ENCODE peak calls at places on chromosomes 4 and X, in four cellular contexts. M is activated CD8-positive, alpha-beta T cell treated with anti-CD3 and anti-CD28 coated beads for 36 hours; A is GM23338; N is astrocyte of the spinal cord. X is an unnamed sample.

GRCh38 chrX:118495958-118496762 is 545 bp downstream of the DOCK11 start:
- DNase-seq in M (peak; percentile 86), A (peak; percentile 42), N (peak; percentile 10), X (peak; percentile 52)

GRCh38 chr4:155399974-155400697 is 23.4 kb upstream of the MAP9 start:
- DNase-seq in M (no peak), A (no peak), N (no peak), X (no peak)

GRCh38 chr4:1512738-1513660 is 106.8 kb upstream of the NKX1-1 start:
- DNase-seq in M (peak; percentile 58), A (peak; percentile 85), N (no peak), X (no peak)

GRCh38 chrX:47815901-47816845 is 20.5 kb upstream of the ZNF81 start:
- DNase-seq in M (no peak), A (peak; percentile 62), N (no peak), X (no peak)

GRCh38 chr4:67035986-67036385 is 509.3 kb downstream of the CENPC start:
- DNase-seq in M (no peak), A (no peak), N (peak; percentile 50), X (no peak)

GRCh38 chr4:145538636-145539035 is 57.0 kb downstream of the SMAD1 start:
- DNase-seq in M (no peak), A (no peak), N (no peak), X (no peak)

GRCh38 chrX:94051926-94052325 is 377.9 kb downstream of the FAM133A start:
- DNase-seq in M (no peak), A (peak; percentile 54), N (no peak), X (no peak)

GRCh38 chrX:130024127-130024526 is 41.7 kb downstream of the BCORL1 start:
- DNase-seq in M (peak; percentile 89), A (peak; percentile 90), N (peak; percentile 25), X (peak; percentile 89)

GRCh38 chr4:166875821-166876220 is 358.5 kb downstream of the SPOCK3 start:
- DNase-seq in M (no peak), A (peak; percentile 27), N (no peak), X (no peak)

GRCh38 chr4:177375971-177376370 is 66.3 kb downstream of the AGA start:
- DNase-seq in M (no peak), A (peak; percentile 34), N (peak; percentile 28), X (no peak)

GRCh38 chr4:177381762-177382310 is 60.4 kb downstream of the AGA start:
- DNase-seq in M (no peak), A (no peak), N (no peak), X (no peak)

GRCh38 chr4:177384856-177385396 is 57.3 kb downstream of the AGA start:
- DNase-seq in M (no peak), A (no peak), N (no peak), X (no peak)

GRCh38 chr4:177385576-177386320 is 56.5 kb downstream of the AGA start:
- DNase-seq in M (no peak), A (no peak), N (no peak), X (no peak)

DNA sequence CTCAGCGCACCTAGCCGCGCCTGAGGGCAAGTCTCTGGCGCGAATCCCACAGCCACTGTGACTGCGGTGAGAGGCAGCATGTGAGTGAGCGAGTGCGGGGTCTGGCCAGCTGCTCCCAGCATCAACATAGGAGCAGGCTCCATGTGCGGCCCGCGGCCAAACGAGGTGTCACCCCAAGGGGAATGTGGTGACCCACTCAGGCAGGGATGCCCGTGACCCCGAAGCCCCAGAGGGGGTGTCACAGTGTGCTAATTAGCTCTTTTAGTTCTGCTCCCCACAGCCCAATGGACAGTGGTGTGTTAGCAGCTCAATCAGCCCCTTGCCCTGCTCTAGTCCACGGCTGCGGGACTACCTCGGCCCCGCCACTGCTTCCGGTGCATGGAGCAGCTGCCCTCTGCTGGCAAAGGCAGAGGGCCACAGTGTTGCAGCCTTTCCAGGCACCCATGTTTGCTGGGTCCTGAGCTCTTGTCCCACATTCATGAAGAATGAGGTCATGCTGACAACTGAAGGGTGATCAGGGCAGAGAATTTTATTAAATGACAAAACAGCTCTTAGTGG is 61.4 kb downstream of the AGA start:
- DNase-seq in M (peak; percentile 15), A (peak; percentile 75), N (no peak), X (no peak)
- TF ChIP-seq CTCF in M (no peak), A (peak; percentile 64), N (no peak), X (peak; percentile 23)

GRCh38 chrX:153968754-153969124 is 2.9 kb downstream of the HCFC1 start:
- DNase-seq in M (peak; percentile 58), A (peak; percentile 22), N (peak; percentile 16), X (no peak)
- TF ChIP-seq CTCF in M (no peak), A (no peak), N (no peak), X (peak; percentile 20)

GRCh38 chrX:49188468-49189076 is 2.4 kb upstream of the PRICKLE3 start:
- DNase-seq in M (no peak), A (no peak), N (no peak), X (no peak)

GRCh38 chrX:49193542-49193964 is 6.4 kb downstream of the SYP start:
- DNase-seq in M (peak; percentile 43), A (no peak), N (no peak), X (no peak)

GRCh38 chrX:49191033-49191871 is 5.1 kb upstream of the PRICKLE3 start:
- DNase-seq in M (peak; percentile 88), A (peak; percentile 96), N (peak; percentile 99), X (peak; percentile 87)

GRCh38 chrX:49190783-49191032 is 4.5 kb upstream of the PRICKLE3 start:
- DNase-seq in M (no peak), A (no peak), N (no peak), X (no peak)

DNA sequence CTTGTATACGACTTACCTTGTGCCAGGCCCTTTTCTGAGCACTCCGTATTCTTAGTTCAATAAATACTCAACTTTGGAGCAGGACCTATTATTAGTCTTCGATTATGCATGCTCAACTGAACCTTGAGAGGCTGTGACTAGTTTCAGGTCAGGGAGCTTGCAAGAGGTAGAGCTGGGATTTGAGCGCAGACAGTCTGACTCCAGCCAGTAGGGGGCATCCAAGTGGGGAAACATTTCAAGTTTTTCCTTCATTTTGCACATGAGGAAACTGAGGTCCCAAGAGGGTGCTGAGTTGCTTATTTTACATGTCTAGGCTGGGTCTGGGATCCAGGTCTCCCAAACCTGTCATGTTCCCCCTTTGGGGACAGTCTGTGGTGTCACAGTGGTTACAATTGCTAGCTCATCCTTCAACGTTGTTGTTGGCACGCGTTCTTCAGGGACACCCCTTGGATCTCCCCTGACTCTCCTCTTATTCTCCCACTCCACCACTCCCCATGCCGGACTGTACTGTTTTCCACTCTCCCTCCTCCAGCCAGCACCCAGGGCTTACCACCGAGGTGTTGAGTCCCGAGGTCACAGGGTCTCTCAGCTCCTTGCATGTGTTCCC is 6.7 kb upstream of the PRICKLE3 start:
- DNase-seq in M (peak; percentile 57), A (peak; percentile 67), N (peak; percentile 12), X (no peak)
- TF ChIP-seq CTCF in M (peak; percentile 50), A (peak; percentile 63), N (peak; percentile 66), X (peak; percentile 51)

GRCh38 chrX:141183000-141183399 is 6.1 kb upstream of the LDOC1 start:
- DNase-seq in M (no peak), A (peak; percentile 13), N (no peak), X (no peak)
- TF ChIP-seq CTCF in M (no peak), A (peak; percentile 21), N (no peak), X (no peak)

DNA sequence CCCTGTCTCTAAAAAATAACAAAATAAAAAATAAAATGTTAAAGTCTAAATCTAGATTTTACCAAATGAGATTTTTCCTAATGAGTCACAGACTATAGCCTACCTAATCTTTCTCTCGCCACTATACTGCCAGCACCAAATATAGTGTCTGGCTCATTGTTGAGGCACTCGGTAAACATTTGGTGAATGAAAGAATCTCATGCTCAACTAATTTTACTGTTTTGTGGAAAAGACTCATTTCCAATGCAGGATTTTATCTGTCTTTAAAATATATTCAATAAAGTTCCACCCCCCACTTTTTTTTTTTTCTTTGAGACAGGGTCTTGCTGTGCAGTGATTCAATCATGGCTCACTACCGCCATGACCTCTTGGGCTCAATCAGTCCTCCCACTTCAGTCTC is 71.5 kb downstream of the PLS3 start:
- DNase-seq in M (no peak), A (no peak), N (peak; percentile 60), X (no peak)
- TF ChIP-seq CTCF in M (no peak), A (no peak), N (no peak), X (no peak)

GRCh38 chrX:7147978-7148824 is at the start of gene PUDP:
- DNase-seq in M (peak; percentile 82), A (peak; percentile 81), N (peak; percentile 84), X (peak; percentile 95)
- TF ChIP-seq CTCF in M (no peak), A (no peak), N (peak; percentile 11), X (no peak)

DNA sequence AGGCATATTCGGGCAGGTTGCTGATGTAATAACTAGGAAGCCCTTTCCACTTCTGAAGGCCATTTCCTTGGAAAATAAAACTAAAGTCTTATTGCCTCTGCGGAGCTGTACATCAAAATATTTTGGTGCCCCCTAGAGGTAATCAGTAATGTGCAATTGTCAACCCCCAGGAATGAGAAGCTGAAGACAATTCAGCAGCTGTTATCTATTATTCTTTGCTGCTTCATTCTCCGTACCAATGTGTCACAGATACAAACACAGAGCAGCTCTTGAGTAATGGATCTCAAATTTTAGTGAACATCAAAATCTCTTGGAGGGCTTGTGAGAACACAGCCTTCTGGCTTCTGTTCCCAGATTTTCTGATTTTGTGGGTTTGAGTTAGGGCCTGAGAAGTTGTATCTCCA is 3.5 kb upstream of the SLIT2 start:
- DNase-seq in M (no peak), A (peak; percentile 71), N (peak; percentile 82), X (peak; percentile 16)
- TF ChIP-seq CTCF in M (peak; percentile 54), A (peak; percentile 76), N (peak; percentile 71), X (peak; percentile 55)

GRCh38 chrX:107775000-107775733 is 420 bp downstream of the TSC22D3 start:
- DNase-seq in M (no peak), A (peak; percentile 16), N (no peak), X (no peak)
- TF ChIP-seq CTCF in M (no peak), A (no peak), N (peak; percentile 11), X (no peak)

GRCh38 chr4:161642708-161643107 is 521.1 kb downstream of the FSTL5 start:
- DNase-seq in M (no peak), A (no peak), N (peak; percentile 13), X (no peak)
- TF ChIP-seq CTCF in M (no peak), A (peak; percentile 25), N (peak; percentile 7), X (peak; percentile 5)